ENCODE peak calls at places on chromosomes 12 and 14, in five cellular contexts. I is iris pigment epithelial cell, T is SJCRH30, A is T-helper 17 cell, C is HCT116. B is an unnamed sample.

GRCh38 chr12:119938049-119938667 is 50.9 kb upstream of the BICDL1 start:
- DNase-seq in I (peak; percentile 39), T (peak; percentile 75), A (peak; percentile 65), C (peak; percentile 31), B (peak; percentile 14)

GRCh38 chr14:92520102-92520651 is 6.6 kb downstream of the RIN3 start:
- DNase-seq in I (no peak), T (no peak), A (no peak), C (no peak), B (no peak)

GRCh38 chr14:66600416-66600815 is 92.5 kb downstream of the GPHN start:
- DNase-seq in I (peak; percentile 89), T (no peak), A (no peak), C (no peak), B (peak; percentile 5)

GRCh38 chr12:87413784-87414183 is 615.4 kb downstream of the C12orf50 start:
- DNase-seq in I (peak; percentile 83), T (peak; percentile 61), A (no peak), C (no peak), B (peak; percentile 89)

GRCh38 chr14:69532561-69533335 is 41.9 kb downstream of the CCDC177 start:
- DNase-seq in I (peak; percentile 8), T (no peak), A (no peak), C (no peak), B (peak; percentile 14)

GRCh38 chr12:65100140-65100539 is 21.0 kb downstream of the WIF1 start:
- DNase-seq in I (no peak), T (peak; percentile 63), A (no peak), C (no peak), B (no peak)

GRCh38 chr12:4246116-4246515 is 27.4 kb upstream of the CCND2 start:
- DNase-seq in I (no peak), T (peak; percentile 97), A (no peak), C (no peak), B (no peak)

GRCh38 chr12:132178314-132178713 is 34.1 kb downstream of the NOC4L start:
- DNase-seq in I (no peak), T (no peak), A (no peak), C (no peak), B (no peak)

GRCh38 chr14:51513933-51514332 is 137.8 kb upstream of the FRMD6 start:
- DNase-seq in I (no peak), T (no peak), A (no peak), C (no peak), B (peak; percentile 12)

GRCh38 chr12:25829192-25829591 is 129.3 kb upstream of the RASSF8 start:
- DNase-seq in I (peak; percentile 98), T (no peak), A (no peak), C (no peak), B (peak; percentile 97)